ENCODE peak calls at places on chromosome 14, in five cellular contexts. H is activated naive CD8-positive, alpha-beta T cell treated with anti-CD3 and anti-CD28 coated beads, Interleukin-2, amount 50 U/mL, for 24 hours; W is AG04449; G is stimulated activated CD4-positive, alpha-beta T cell treated with anti-CD3 and anti-CD28 coated beads, Interleukin-15, amount 100 ng/mL, for 1 hour; D is head of caudate nucleus. A is an unnamed sample.

GRCh38 chr14:85529803-85530574 is at the start of gene FLRT2:
- DNase-seq in H (no peak), W (no peak), G (no peak), D (peak), A (no peak)

GRCh38 chr14:77508249-77508648 is 9.6 kb upstream of the ISM2 start:
- DNase-seq in H (no peak), W (peak), G (no peak), D (no peak), A (peak)

GRCh38 chr14:26281280-26281998 is 316.4 kb downstream of the NOVA1 start:
- DNase-seq in H (no peak), W (no peak), G (no peak), D (no peak), A (peak)

GRCh38 chr14:24818054-24818822 is 184.2 kb upstream of the GZMB start:
- DNase-seq in H (no peak), W (no peak), G (no peak), D (no peak), A (no peak)

GRCh38 chr14:40204441-40205175 is 772.4 kb upstream of the FBXO33 start:
- DNase-seq in H (no peak), W (no peak), G (no peak), D (no peak), A (no peak)

GRCh38 chr14:95891742-95892141 is 15.1 kb downstream of the TUNAR start:
- DNase-seq in H (no peak), W (peak), G (no peak), D (no peak), A (no peak)

GRCh38 chr14:24135834-24136683 is at the start of gene PSME1:
- DNase-seq in H (peak), W (no peak), G (peak), D (peak), A (no peak)

GRCh38 chr14:34489324-34489723 is 27.3 kb upstream of the SPTSSA start:
- DNase-seq in H (no peak), W (no peak), G (no peak), D (no peak), A (no peak)

GRCh38 chr14:72154645-72155378 is 222.6 kb downstream of the RGS6 start:
- DNase-seq in H (no peak), W (no peak), G (no peak), D (no peak), A (no peak)

GRCh38 chr14:73743431-73743931 is 29.3 kb upstream of the PNMA1 start:
- DNase-seq in H (peak), W (no peak), G (no peak), D (no peak), A (no peak)

GRCh38 chr14:25381498-25381897 is 331.6 kb upstream of the STXBP6 start:
- DNase-seq in H (no peak), W (no peak), G (no peak), D (no peak), A (no peak)

GRCh38 chr14:72613196-72613974 is 280.5 kb downstream of the DPF3 start:
- DNase-seq in H (no peak), W (no peak), G (no peak), D (no peak), A (no peak)

GRCh38 chr14:99467338-99468075 is 13.2 kb downstream of the SETD3 start:
- DNase-seq in H (no peak), W (no peak), G (no peak), D (no peak), A (no peak)

GRCh38 chr14:47227051-47227600 is 448.3 kb downstream of the MDGA2 start:
- DNase-seq in H (no peak), W (no peak), G (no peak), D (no peak), A (no peak)

GRCh38 chr14:69050235-69051184 is 71.4 kb upstream of the ACTN1 start:
- DNase-seq in H (no peak), W (no peak), G (no peak), D (no peak), A (no peak)

GRCh38 chr14:99176156-99176945 is 95.6 kb downstream of the BCL11B start:
- DNase-seq in H (no peak), W (no peak), G (no peak), D (no peak), A (no peak)

GRCh38 chr14:52061380-52061779 is 7.5 kb downstream of the NID2 start:
- DNase-seq in H (no peak), W (no peak), G (no peak), D (no peak), A (no peak)

GRCh38 chr14:102927346-102927877 is 4.9 kb downstream of the AMN start:
- DNase-seq in H (no peak), W (no peak), G (no peak), D (no peak), A (no peak)

GRCh38 chr14:64119535-64119934 is 174.6 kb downstream of the ESR2 start:
- DNase-seq in H (no peak), W (no peak), G (no peak), D (no peak), A (no peak)

GRCh38 chr14:24978862-24979724 is 70.9 kb downstream of the STXBP6 start:
- DNase-seq in H (no peak), W (no peak), G (no peak), D (no peak), A (no peak)

GRCh38 chr14:31926123-31926522 is 151.0 kb upstream of the ARHGAP5 start:
- DNase-seq in H (peak), W (no peak), G (no peak), D (no peak), A (no peak)